ENCODE peak calls at places on chromosomes 5 and 9, in four cellular contexts. U is pancreas, V is heart right ventricle, B is adrenal gland. E is an unnamed sample. For H3K36me3, the result is how much of the 10 kb centered on the place peaks cover.

GRCh38 chr5:100464418-100464817 is 70.8 kb upstream of the FAM174A start:
- DNase-seq in U (no peak), V (no peak), B (no peak), E (no peak)

GRCh38 chr5:1134478-1134877 is 22.6 kb upstream of the SLC12A7 start:
- DNase-seq in U (no peak), V (peak), B (no peak), E (no peak)

GRCh38 chr5:32100230-32100629 is 73.9 kb downstream of the GOLPH3 start:
- DNase-seq in U (no peak), V (no peak), B (peak), E (no peak)

GRCh38 chr5:82467006-82467561 is 188.9 kb upstream of the RPS23 start:
- DNase-seq in U (no peak), V (no peak), B (no peak), E (no peak)

GRCh38 chr9:95989304-95989703 is 113.8 kb downstream of the ERCC6L2 start:
- DNase-seq in U (no peak), V (no peak), B (no peak), E (no peak)

GRCh38 chr9:113381909-113382411 is 5.2 kb upstream of the HDHD3 start:
- DNase-seq in U (no peak), V (no peak), B (no peak), E (no peak)

GRCh38 chr9:134730761-134731496 is 89.3 kb downstream of the COL5A1 start:
- DNase-seq in U (no peak), V (no peak), B (no peak), E (no peak)

GRCh38 chr5:171984748-171985419 is 21.6 kb downstream of the FBXW11 start:
- DNase-seq in U (no peak), V (no peak), B (no peak), E (peak)

GRCh38 chr9:35538361-35539234 is 48.7 kb downstream of the RUSC2 start:
- DNase-seq in U (peak), V (peak), B (peak), E (no peak)

GRCh38 chr5:173780356-173781234 is 107.6 kb upstream of the CPEB4 start:
- DNase-seq in U (no peak), V (no peak), B (no peak), E (no peak)

GRCh38 chr9:77802512-77803293 is 154.6 kb upstream of the GNA14 start:
- DNase-seq in U (no peak), V (no peak), B (no peak), E (no peak)

GRCh38 chr5:176176231-176176630 is 62.0 kb upstream of the SIMC1 start:
- DNase-seq in U (no peak), V (no peak), B (no peak), E (no peak)

GRCh38 chr9:99118782-99119466 is 14.0 kb downstream of the TGFBR1 start:
- DNase-seq in U (no peak), V (no peak), B (no peak), E (peak)

GRCh38 chr9:22528485-22528884 is 81.9 kb downstream of the DMRTA1 start:
- DNase-seq in U (no peak), V (no peak), B (no peak), E (no peak)

GRCh38 chr5:76849767-76850291 is at the start of gene S100Z:
- DNase-seq in U (no peak), V (no peak), B (no peak), E (peak)

GRCh38 chr5:142825378-142826089 is 55.4 kb downstream of the ARHGAP26 start:
- DNase-seq in U (no peak), V (no peak), B (no peak), E (no peak)

GRCh38 chr5:126178521-126178920 is 244.7 kb upstream of the GRAMD2B start:
- DNase-seq in U (no peak), V (no peak), B (peak), E (no peak)

GRCh38 chr9:133701981-133702797 is 36.0 kb downstream of the SARDH start:
- DNase-seq in U (peak), V (no peak), B (no peak), E (peak)

GRCh38 chr9:16485575-16486321 is 384.7 kb downstream of the BNC2 start:
- DNase-seq in U (no peak), V (no peak), B (no peak), E (no peak)

GRCh38 chr5:109898547-109899544 is 209.1 kb downstream of the MAN2A1 start:
- DNase-seq in U (no peak), V (no peak), B (no peak), E (no peak)

GRCh38 chr5:170109059-170110031 is 3.6 kb downstream of the FOXI1 start:
- DNase-seq in U (no peak), V (no peak), B (peak), E (no peak)

GRCh38 chr5:158511454-158511853 is 588.3 kb downstream of the EBF1 start:
- DNase-seq in U (no peak), V (no peak), B (no peak), E (no peak)

GRCh38 chr5:145236966-145237365 is 598.2 kb downstream of the PRELID2 start:
- DNase-seq in U (no peak), V (no peak), B (no peak), E (no peak)

GRCh38 chr5:124289122-124289521 is 457.3 kb downstream of the ZNF608 start:
- DNase-seq in U (peak), V (peak), B (no peak), E (no peak)

GRCh38 chr5:159240301-159240870 is 22.7 kb upstream of the UBLCP1 start:
- DNase-seq in U (no peak), V (no peak), B (no peak), E (no peak)

GRCh38 chr5:13987843-13988464 is 43.5 kb upstream of the DNAH5 start:
- DNase-seq in U (no peak), V (no peak), B (peak), E (no peak)

GRCh38 chr9:38215465-38215864 is 146.4 kb upstream of the SHB start:
- DNase-seq in U (no peak), V (no peak), B (no peak), E (no peak)

GRCh38 chr5:94778712-94779111 is 160.2 kb downstream of the SLF1 start:
- DNase-seq in U (no peak), V (no peak), B (no peak), E (no peak)

GRCh38 chr5:103425686-103426454 is 136.7 kb downstream of the NUDT12 start:
- DNase-seq in U (no peak), V (no peak), B (no peak), E (no peak)

GRCh38 chr9:83981126-83981871 is 694 bp downstream of the RMI1 start:
- DNase-seq in U (no peak), V (no peak), B (peak), E (peak)

GRCh38 chr5:135246923-135247795 is 151.9 kb downstream of the MACROH2A1 start:
- DNase-seq in U (no peak), V (no peak), B (peak), E (no peak)

GRCh38 chr5:6712136-6712581 is 1.1 kb upstream of the TENT4A start:
- DNase-seq in U (peak), V (peak), B (peak), E (peak)

GRCh38 chr5:144368556-144368955 is 197.9 kb downstream of the KCTD16 start:
- DNase-seq in U (no peak), V (no peak), B (no peak), E (no peak)

GRCh38 chr5:84450617-84451414 is 66.1 kb upstream of the EDIL3 start:
- DNase-seq in U (no peak), V (no peak), B (no peak), E (no peak)

GRCh38 chr9:6147847-6148246 is 67.8 kb upstream of the IL33 start:
- DNase-seq in U (no peak), V (no peak), B (no peak), E (no peak)

GRCh38 chr9:112332272-112332671 is 1.1 kb downstream of the PTBP3 start:
- DNase-seq in U (no peak), V (no peak), B (no peak), E (no peak)

GRCh38 chr5:90898330-90899013 is 339.9 kb downstream of the ADGRV1 start:
- DNase-seq in U (no peak), V (no peak), B (no peak), E (no peak)

GRCh38 chr9:34961574-34962480 is 3.7 kb downstream of the PHF24 start:
- DNase-seq in U (no peak), V (no peak), B (no peak), E (no peak)

GRCh38 chr9:92712767-92713166 is 42.8 kb upstream of the IPPK start:
- DNase-seq in U (no peak), V (no peak), B (no peak), E (no peak)

GRCh38 chr9:92714787-92715487 is 45.0 kb upstream of the IPPK start:
- DNase-seq in U (no peak), V (peak), B (peak), E (no peak)

GRCh38 chr9:92713528-92713927 is 43.6 kb upstream of the IPPK start:
- DNase-seq in U (no peak), V (no peak), B (no peak), E (no peak)

GRCh38 chr9:92715488-92716231 is 45.7 kb upstream of the IPPK start:
- DNase-seq in U (no peak), V (peak), B (peak), E (no peak)

GRCh38 chr9:92714016-92714415 is 44.1 kb upstream of the IPPK start:
- DNase-seq in U (no peak), V (no peak), B (no peak), E (no peak)
- H3K36me3 ChIP-seq in U (under half), V (half or more), B (under half), E (under half)

GRCh38 chr5:114858964-114859363 is 310.7 kb downstream of the TRIM36 start:
- DNase-seq in U (no peak), V (no peak), B (no peak), E (no peak)
- H3K27ac ChIP-seq in U (no peak), V (no peak), B (no peak), E (no peak)

GRCh38 chr5:138934971-138935370 is 59.8 kb upstream of the LRRTM2 start:
- DNase-seq in U (no peak), V (no peak), B (no peak), E (no peak)
- H3K36me3 ChIP-seq in U (under half), V (half or more), B (under half), E (under half)

DNA sequence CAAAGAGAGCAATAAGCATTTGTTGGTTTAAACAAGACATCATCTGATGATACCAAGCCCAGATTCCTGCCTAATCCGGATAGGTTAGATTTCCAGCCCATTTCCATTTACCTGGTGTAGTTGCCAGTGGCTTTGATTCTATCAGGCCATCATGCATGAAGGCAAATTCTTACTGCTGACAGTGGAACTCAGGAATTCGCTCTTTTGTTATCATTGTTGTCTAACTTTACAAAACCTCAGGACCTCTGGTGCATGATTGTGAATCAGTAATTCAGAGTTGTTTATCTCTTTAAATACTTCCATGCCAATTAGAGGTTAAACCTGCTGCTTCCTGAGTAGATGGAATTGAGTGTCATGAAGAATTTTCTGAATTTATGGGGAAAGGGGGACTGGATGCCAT is 76.5 kb downstream of the C9orf152 start:
- DNase-seq in U (no peak), V (no peak), B (no peak), E (no peak)
- H3K27ac ChIP-seq in U (no peak), V (no peak), B (no peak), E (no peak)